ENCODE peak calls at places on chromosomes 1 and 21, in five cellular contexts. One of them, this sample, is unnamed.

GRCh38 chr1:89545264-89546038 is 20.8 kb downstream of the LRRC8B start:
- DNase-seq in neuronal stem cell: no peak
- DNase-seq in T-helper 9 cell: no peak
- DNase-seq in stimulated activated CD4-positive, alpha-beta T cell treated with anti-CD3 and anti-CD28 coated beads, Interleukin-15, amount 100 ng/mL, for 24 hours: peak; percentile 68
- DNase-seq in NCI-H510A: no peak
- DNase-seq in this sample: peak; percentile 35

GRCh38 chr1:244344001-244344400 is 107.7 kb downstream of the ADSS2 start:
- DNase-seq in neuronal stem cell: no peak
- DNase-seq in NCI-H510A: no peak
- DNase-seq in T-helper 9 cell: no peak
- DNase-seq in stimulated activated CD4-positive, alpha-beta T cell treated with anti-CD3 and anti-CD28 coated beads, Interleukin-15, amount 100 ng/mL, for 24 hours: no peak
- DNase-seq in this sample: no peak

GRCh38 chr21:45029298-45029967 is 44.9 kb upstream of the ADARB1 start:
- DNase-seq in T-helper 9 cell: no peak
- DNase-seq in neuronal stem cell: no peak
- DNase-seq in stimulated activated CD4-positive, alpha-beta T cell treated with anti-CD3 and anti-CD28 coated beads, Interleukin-15, amount 100 ng/mL, for 24 hours: no peak
- DNase-seq in NCI-H510A: no peak
- DNase-seq in this sample: no peak

GRCh38 chr1:27044613-27045091 is 32.0 kb upstream of the TENT5B start:
- DNase-seq in stimulated activated CD4-positive, alpha-beta T cell treated with anti-CD3 and anti-CD28 coated beads, Interleukin-15, amount 100 ng/mL, for 24 hours: peak; percentile 92
- DNase-seq in T-helper 9 cell: peak; percentile 97
- DNase-seq in neuronal stem cell: peak; percentile 87
- DNase-seq in NCI-H510A: no peak
- DNase-seq in this sample: peak; percentile 77

GRCh38 chr1:156167536-156167935 is 14.2 kb downstream of the SEMA4A start:
- DNase-seq in neuronal stem cell: no peak
- DNase-seq in stimulated activated CD4-positive, alpha-beta T cell treated with anti-CD3 and anti-CD28 coated beads, Interleukin-15, amount 100 ng/mL, for 24 hours: no peak
- DNase-seq in NCI-H510A: no peak
- DNase-seq in T-helper 9 cell: no peak
- DNase-seq in this sample: no peak

GRCh38 chr1:32963746-32964460 is 706 bp downstream of the RNF19B start:
- DNase-seq in T-helper 9 cell: peak; percentile 58
- DNase-seq in NCI-H510A: peak; percentile 56
- DNase-seq in neuronal stem cell: peak; percentile 54
- DNase-seq in stimulated activated CD4-positive, alpha-beta T cell treated with anti-CD3 and anti-CD28 coated beads, Interleukin-15, amount 100 ng/mL, for 24 hours: peak; percentile 74
- DNase-seq in this sample: peak; percentile 90

GRCh38 chr1:32696041-32696440 is 6.5 kb downstream of the SYNC start:
- DNase-seq in stimulated activated CD4-positive, alpha-beta T cell treated with anti-CD3 and anti-CD28 coated beads, Interleukin-15, amount 100 ng/mL, for 24 hours: no peak
- DNase-seq in neuronal stem cell: no peak
- DNase-seq in T-helper 9 cell: no peak
- DNase-seq in NCI-H510A: no peak
- DNase-seq in this sample: no peak

GRCh38 chr21:33197546-33197945 is 32.2 kb upstream of the IFNAR2 start:
- DNase-seq in NCI-H510A: no peak
- DNase-seq in T-helper 9 cell: no peak
- DNase-seq in neuronal stem cell: no peak
- DNase-seq in stimulated activated CD4-positive, alpha-beta T cell treated with anti-CD3 and anti-CD28 coated beads, Interleukin-15, amount 100 ng/mL, for 24 hours: no peak
- DNase-seq in this sample: no peak

GRCh38 chr21:42739061-42739931 is 85.9 kb downstream of the PDE9A start:
- DNase-seq in T-helper 9 cell: no peak
- DNase-seq in stimulated activated CD4-positive, alpha-beta T cell treated with anti-CD3 and anti-CD28 coated beads, Interleukin-15, amount 100 ng/mL, for 24 hours: no peak
- DNase-seq in NCI-H510A: no peak
- DNase-seq in neuronal stem cell: no peak
- DNase-seq in this sample: no peak

GRCh38 chr1:160862151-160863061 is at the start of gene CD244:
- DNase-seq in T-helper 9 cell: peak; percentile 4
- DNase-seq in NCI-H510A: no peak
- DNase-seq in neuronal stem cell: no peak
- DNase-seq in stimulated activated CD4-positive, alpha-beta T cell treated with anti-CD3 and anti-CD28 coated beads, Interleukin-15, amount 100 ng/mL, for 24 hours: peak; percentile 71
- DNase-seq in this sample: no peak

GRCh38 chr1:44029260-44029910 is 1.9 kb downstream of the SLC6A9 start:
- DNase-seq in stimulated activated CD4-positive, alpha-beta T cell treated with anti-CD3 and anti-CD28 coated beads, Interleukin-15, amount 100 ng/mL, for 24 hours: no peak
- DNase-seq in neuronal stem cell: no peak
- DNase-seq in T-helper 9 cell: no peak
- DNase-seq in NCI-H510A: peak; percentile 91
- DNase-seq in this sample: no peak

GRCh38 chr1:44730741-44731512 is at the start of gene RNU5D-1:
- DNase-seq in neuronal stem cell: peak; percentile 78
- DNase-seq in stimulated activated CD4-positive, alpha-beta T cell treated with anti-CD3 and anti-CD28 coated beads, Interleukin-15, amount 100 ng/mL, for 24 hours: peak; percentile 97
- DNase-seq in T-helper 9 cell: peak; percentile 95
- DNase-seq in NCI-H510A: peak; percentile 84
- DNase-seq in this sample: peak; percentile 91

GRCh38 chr1:109392788-109393580 is 4.7 kb downstream of the SORT1 start:
- DNase-seq in T-helper 9 cell: no peak
- DNase-seq in stimulated activated CD4-positive, alpha-beta T cell treated with anti-CD3 and anti-CD28 coated beads, Interleukin-15, amount 100 ng/mL, for 24 hours: no peak
- DNase-seq in neuronal stem cell: no peak
- DNase-seq in NCI-H510A: no peak
- DNase-seq in this sample: no peak

GRCh38 chr1:31434979-31435378 is 22.0 kb downstream of the SERINC2 start:
- DNase-seq in NCI-H510A: no peak
- DNase-seq in neuronal stem cell: no peak
- DNase-seq in T-helper 9 cell: no peak
- DNase-seq in stimulated activated CD4-positive, alpha-beta T cell treated with anti-CD3 and anti-CD28 coated beads, Interleukin-15, amount 100 ng/mL, for 24 hours: no peak
- DNase-seq in this sample: no peak

GRCh38 chr21:33109574-33110339 is 39.8 kb downstream of the OLIG1 start:
- DNase-seq in NCI-H510A: peak; percentile 58
- DNase-seq in stimulated activated CD4-positive, alpha-beta T cell treated with anti-CD3 and anti-CD28 coated beads, Interleukin-15, amount 100 ng/mL, for 24 hours: peak; percentile 61
- DNase-seq in T-helper 9 cell: no peak
- DNase-seq in neuronal stem cell: no peak
- DNase-seq in this sample: peak; percentile 25

GRCh38 chr1:229699613-229700242 is 73.7 kb downstream of the URB2 start:
- DNase-seq in neuronal stem cell: no peak
- DNase-seq in T-helper 9 cell: no peak
- DNase-seq in stimulated activated CD4-positive, alpha-beta T cell treated with anti-CD3 and anti-CD28 coated beads, Interleukin-15, amount 100 ng/mL, for 24 hours: no peak
- DNase-seq in NCI-H510A: no peak
- DNase-seq in this sample: no peak

GRCh38 chr1:229570891-229571516 is 12.5 kb upstream of the ABCB10 start:
- DNase-seq in neuronal stem cell: no peak
- DNase-seq in NCI-H510A: peak; percentile 10
- DNase-seq in T-helper 9 cell: no peak
- DNase-seq in stimulated activated CD4-positive, alpha-beta T cell treated with anti-CD3 and anti-CD28 coated beads, Interleukin-15, amount 100 ng/mL, for 24 hours: no peak
- DNase-seq in this sample: no peak

GRCh38 chr1:87149166-87150065 is 179.3 kb upstream of the LMO4 start:
- DNase-seq in NCI-H510A: no peak
- DNase-seq in stimulated activated CD4-positive, alpha-beta T cell treated with anti-CD3 and anti-CD28 coated beads, Interleukin-15, amount 100 ng/mL, for 24 hours: no peak
- DNase-seq in T-helper 9 cell: no peak
- DNase-seq in neuronal stem cell: no peak
- DNase-seq in this sample: peak; percentile 25

GRCh38 chr1:245084551-245084950 is 70.2 kb upstream of the KIF26B start:
- DNase-seq in T-helper 9 cell: no peak
- DNase-seq in neuronal stem cell: no peak
- DNase-seq in NCI-H510A: no peak
- DNase-seq in stimulated activated CD4-positive, alpha-beta T cell treated with anti-CD3 and anti-CD28 coated beads, Interleukin-15, amount 100 ng/mL, for 24 hours: no peak
- DNase-seq in this sample: no peak

GRCh38 chr21:31682625-31683024 is 23.1 kb downstream of the SOD1 start:
- DNase-seq in T-helper 9 cell: no peak
- DNase-seq in neuronal stem cell: no peak
- DNase-seq in NCI-H510A: no peak
- DNase-seq in stimulated activated CD4-positive, alpha-beta T cell treated with anti-CD3 and anti-CD28 coated beads, Interleukin-15, amount 100 ng/mL, for 24 hours: no peak
- DNase-seq in this sample: no peak

GRCh38 chr1:184888505-184888904 is 85.8 kb downstream of the NIBAN1 start:
- DNase-seq in neuronal stem cell: no peak
- DNase-seq in stimulated activated CD4-positive, alpha-beta T cell treated with anti-CD3 and anti-CD28 coated beads, Interleukin-15, amount 100 ng/mL, for 24 hours: no peak
- DNase-seq in T-helper 9 cell: no peak
- DNase-seq in NCI-H510A: no peak
- DNase-seq in this sample: peak; percentile 43

GRCh38 chr1:4801192-4801924 is 146.9 kb downstream of the AJAP1 start:
- DNase-seq in stimulated activated CD4-positive, alpha-beta T cell treated with anti-CD3 and anti-CD28 coated beads, Interleukin-15, amount 100 ng/mL, for 24 hours: no peak
- DNase-seq in T-helper 9 cell: no peak
- DNase-seq in neuronal stem cell: no peak
- DNase-seq in NCI-H510A: no peak
- DNase-seq in this sample: no peak

GRCh38 chr1:161182214-161182613 is 4.9 kb upstream of the B4GALT3 start:
- DNase-seq in NCI-H510A: no peak
- DNase-seq in neuronal stem cell: no peak
- DNase-seq in stimulated activated CD4-positive, alpha-beta T cell treated with anti-CD3 and anti-CD28 coated beads, Interleukin-15, amount 100 ng/mL, for 24 hours: peak; percentile 76
- DNase-seq in T-helper 9 cell: no peak
- DNase-seq in this sample: peak; percentile 62

GRCh38 chr1:197141556-197141955 is 4.9 kb downstream of the ASPM start:
- DNase-seq in stimulated activated CD4-positive, alpha-beta T cell treated with anti-CD3 and anti-CD28 coated beads, Interleukin-15, amount 100 ng/mL, for 24 hours: no peak
- DNase-seq in T-helper 9 cell: no peak
- DNase-seq in neuronal stem cell: no peak
- DNase-seq in NCI-H510A: no peak
- DNase-seq in this sample: no peak

GRCh38 chr1:1088801-1089680 is 14.9 kb upstream of the RNF223 start:
- DNase-seq in T-helper 9 cell: no peak
- DNase-seq in stimulated activated CD4-positive, alpha-beta T cell treated with anti-CD3 and anti-CD28 coated beads, Interleukin-15, amount 100 ng/mL, for 24 hours: no peak
- DNase-seq in NCI-H510A: no peak
- DNase-seq in neuronal stem cell: no peak
- DNase-seq in this sample: no peak

GRCh38 chr1:171849245-171849898 is 8.1 kb downstream of the DNM3 start:
- DNase-seq in stimulated activated CD4-positive, alpha-beta T cell treated with anti-CD3 and anti-CD28 coated beads, Interleukin-15, amount 100 ng/mL, for 24 hours: no peak
- DNase-seq in neuronal stem cell: no peak
- DNase-seq in T-helper 9 cell: no peak
- DNase-seq in NCI-H510A: no peak
- DNase-seq in this sample: no peak

This sample was measured in RWPE1.